ENCODE peak calls at places on chromosomes 3 and 15, in seven cellular contexts. Y is activated naive CD8-positive, alpha-beta T cell treated with anti-CD3 and anti-CD28 coated beads, Interleukin-2, amount 10 ng/mL, durations not matched to agents 7 days and 5 days; Q is fibroblast of gingiva; F is stimulated activated CD4-positive, alpha-beta T cell treated with anti-CD3 and anti-CD28 coated beads, Interleukin-4, amount 100 ng/mL, for 1 hour; H is uterus; E is posterior cingulate gyrus; Z is posterior vena cava. B is an unnamed sample.

GRCh38 chr15:76376816-76377215 is 40.2 kb downstream of the ISL2 start:
- DNase-seq in Y (no peak), H (no peak), Q (no peak), F (no peak), Z (no peak), E (no peak), B (no peak)

GRCh38 chr15:73677146-73677607 is 7.0 kb upstream of the CD276 start:
- DNase-seq in F (peak; percentile 38), Y (peak; percentile 34), Q (peak; percentile 57), H (peak; percentile 77), E (peak; percentile 74), Z (no peak), B (no peak)

GRCh38 chr3:169362261-169362660 is 301.3 kb downstream of the MECOM start:
- DNase-seq in E (no peak), Q (no peak), F (no peak), H (no peak), Z (no peak), Y (no peak), B (no peak)

GRCh38 chr3:10507331-10507730 is 1.9 kb upstream of the ATP2B2 start:
- DNase-seq in F (no peak), H (no peak), Y (no peak), Q (no peak), E (no peak), Z (no peak), B (no peak)

GRCh38 chr15:39453500-39454073 is 127.3 kb upstream of the THBS1 start:
- DNase-seq in H (no peak), F (no peak), Z (no peak), Q (peak; percentile 59), E (no peak), Y (no peak), B (no peak)

GRCh38 chr3:61560452-61561373 is 658 bp upstream of the PTPRG start:
- DNase-seq in H (peak; percentile 84), Q (peak; percentile 89), E (peak; percentile 53), Y (peak; percentile 61), Z (peak; percentile 95), F (no peak), B (peak; percentile 58)

GRCh38 chr15:101045835-101046691 is 126.9 kb downstream of the LRRK1 start:
- DNase-seq in Y (no peak), E (no peak), Z (peak; percentile 62), Q (no peak), F (no peak), H (peak; percentile 21), B (no peak)

GRCh38 chr3:133853925-133854227 is 41.8 kb downstream of the RAB6B start:
- DNase-seq in E (no peak), F (no peak), Q (no peak), Y (no peak), Z (no peak), H (no peak), B (no peak)

GRCh38 chr3:72628065-72628464 is 220.2 kb downstream of the SHQ1 start:
- DNase-seq in Z (no peak), H (no peak), E (no peak), F (no peak), Q (no peak), Y (no peak), B (no peak)

GRCh38 chr3:157445897-157446296 is 9.2 kb downstream of the PTX3 start:
- DNase-seq in H (no peak), E (no peak), Q (peak; percentile 85), Y (no peak), Z (no peak), F (no peak), B (no peak)

GRCh38 chr3:82376883-82377282 is 615.4 kb upstream of the GBE1 start:
- DNase-seq in Y (no peak), E (no peak), H (no peak), Z (no peak), F (no peak), Q (no peak), B (no peak)

GRCh38 chr3:49199244-49199899 is 28.0 kb downstream of the KLHDC8B start:
- DNase-seq in Q (peak; percentile 85), E (peak; percentile 57), Y (no peak), Z (peak; percentile 98), F (no peak), H (peak; percentile 96), B (peak; percentile 54)

GRCh38 chr3:110101361-110101760 is 764.0 kb upstream of the DPPA4 start:
- DNase-seq in F (no peak), H (no peak), Q (peak; percentile 29), E (no peak), Y (no peak), Z (no peak), B (no peak)